ENCODE peak calls at places on chromosomes 6 and 20, in seven cellular contexts. B is mucosa of descending colon, O is PC-9, Y is brain microvascular endothelial cell, F is A673, S is HCT116, K is lower lobe of right lung. R is an unnamed sample.

GRCh38 chr20:47126709-47127108 is 229.8 kb downstream of the ZMYND8 start:
- DNase-seq in O (no peak), S (no peak), Y (peak; percentile 57), F (no peak), K (no peak), B (no peak), R (no peak)

GRCh38 chr6:24183584-24183983 is 57.6 kb downstream of the NRSN1 start:
- DNase-seq in B (no peak), O (no peak), S (no peak), F (no peak), K (no peak), Y (no peak), R (no peak)

GRCh38 chr6:57313711-57314471 is 3.5 kb upstream of the PRIM2 start:
- DNase-seq in S (peak; percentile 71), O (peak; percentile 41), B (peak; percentile 51), F (peak; percentile 79), Y (peak; percentile 94), K (no peak), R (peak; percentile 95)

GRCh38 chr20:57657537-57658446 is 37.6 kb upstream of the ZBP1 start:
- DNase-seq in Y (no peak), B (peak; percentile 70), K (peak; percentile 65), O (no peak), F (peak; percentile 11), S (no peak), R (no peak)

GRCh38 chr20:62141397-62142251 is 1.6 kb downstream of the PSMA7 start:
- DNase-seq in K (no peak), Y (no peak), B (peak; percentile 39), O (no peak), F (peak; percentile 38), S (no peak), R (no peak)

GRCh38 chr6:50966986-50967385 is 148.3 kb downstream of the TFAP2B start:
- DNase-seq in F (no peak), O (no peak), S (no peak), B (no peak), Y (no peak), K (no peak), R (no peak)

GRCh38 chr6:121055572-121056163 is 278.6 kb downstream of the TBC1D32 start:
- DNase-seq in F (peak; percentile 69), B (peak; percentile 10), Y (peak; percentile 38), S (peak; percentile 10), K (no peak), O (peak; percentile 8), R (no peak)

GRCh38 chr6:8829296-8829695 is 394.0 kb upstream of the SLC35B3 start:
- DNase-seq in S (no peak), B (no peak), O (no peak), K (no peak), F (peak; percentile 75), Y (no peak), R (no peak)

GRCh38 chr6:166509193-166509592 is 77.3 kb downstream of the RAMACL start:
- DNase-seq in K (no peak), O (no peak), Y (no peak), B (no peak), F (no peak), S (no peak), R (no peak)

GRCh38 chr6:14467591-14467990 is 350.0 kb downstream of the CD83 start:
- DNase-seq in K (no peak), B (no peak), O (no peak), S (no peak), F (no peak), Y (no peak), R (no peak)

GRCh38 chr20:36792422-36792821 is 18.9 kb upstream of the DSN1 start:
- DNase-seq in O (peak; percentile 85), F (peak; percentile 65), Y (peak; percentile 51), S (peak; percentile 57), K (no peak), B (peak; percentile 25), R (peak; percentile 76)

GRCh38 chr20:53971096-53971683 is 99.2 kb downstream of the BCAS1 start:
- DNase-seq in F (no peak), S (no peak), Y (no peak), B (no peak), K (no peak), O (no peak), R (no peak)

GRCh38 chr6:7680393-7681075 is 45.4 kb upstream of the BMP6 start:
- DNase-seq in K (no peak), O (no peak), B (no peak), F (no peak), Y (no peak), S (no peak), R (no peak)

GRCh38 chr20:23493172-23493772 is 2.4 kb downstream of the CST8 start:
- DNase-seq in B (no peak), S (no peak), K (no peak), O (no peak), Y (no peak), F (no peak), R (no peak)

GRCh38 chr20:50272413-50273120 is 81.9 kb downstream of the CEBPB start:
- DNase-seq in S (no peak), Y (no peak), O (no peak), F (no peak), K (no peak), B (no peak), R (no peak)

GRCh38 chr20:50271674-50272412 is 81.2 kb downstream of the CEBPB start:
- DNase-seq in F (no peak), B (no peak), Y (no peak), S (no peak), O (no peak), K (peak; percentile 85), R (no peak)

GRCh38 chr20:50276119-50277063 is 85.8 kb downstream of the CEBPB start:
- DNase-seq in B (no peak), F (no peak), O (no peak), Y (no peak), S (no peak), K (peak; percentile 78), R (no peak)

GRCh38 chr20:50274570-50275430 is 84.2 kb downstream of the CEBPB start:
- DNase-seq in K (peak; percentile 94), B (peak; percentile 40), F (no peak), S (no peak), O (no peak), Y (no peak), R (no peak)

GRCh38 chr20:50273601-50274491 is 83.2 kb downstream of the CEBPB start:
- DNase-seq in O (no peak), Y (no peak), K (no peak), F (no peak), B (no peak), S (no peak), R (no peak)
- TF ChIP-seq CTCF in O (no peak), Y (no peak), K (no peak), F (no peak), B (no peak), S (no peak), R (no peak)

DNA sequence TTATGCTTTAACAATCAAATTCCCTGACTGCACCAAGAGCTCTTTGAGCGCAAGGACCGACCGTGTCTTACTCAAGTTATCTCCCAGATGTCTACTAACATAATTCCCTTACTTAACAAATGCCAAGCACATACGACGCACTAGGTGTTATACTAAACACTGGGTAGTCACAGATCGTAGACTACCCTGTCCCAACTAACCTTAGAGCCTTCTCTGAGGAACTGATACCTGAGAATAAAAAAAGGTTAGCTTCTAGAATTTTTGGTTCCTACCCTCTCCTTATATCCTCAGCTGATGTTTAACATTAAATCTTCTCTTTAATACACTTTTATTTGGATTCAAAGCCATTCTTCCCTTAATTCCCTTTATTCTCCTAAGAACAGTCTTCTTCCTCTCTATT is 38.5 kb downstream of the EPB41L2 start:
- DNase-seq in S (no peak), B (no peak), F (no peak), Y (no peak), K (no peak), O (no peak), R (no peak)
- H3K4me3 ChIP-seq in S (no peak overlapping the region), B (no peak overlapping the region), F (no peak overlapping the region), Y (no peak overlapping the region), K (no peak overlapping the region), O (no peak overlapping the region), R (no peak overlapping the region)

DNA sequence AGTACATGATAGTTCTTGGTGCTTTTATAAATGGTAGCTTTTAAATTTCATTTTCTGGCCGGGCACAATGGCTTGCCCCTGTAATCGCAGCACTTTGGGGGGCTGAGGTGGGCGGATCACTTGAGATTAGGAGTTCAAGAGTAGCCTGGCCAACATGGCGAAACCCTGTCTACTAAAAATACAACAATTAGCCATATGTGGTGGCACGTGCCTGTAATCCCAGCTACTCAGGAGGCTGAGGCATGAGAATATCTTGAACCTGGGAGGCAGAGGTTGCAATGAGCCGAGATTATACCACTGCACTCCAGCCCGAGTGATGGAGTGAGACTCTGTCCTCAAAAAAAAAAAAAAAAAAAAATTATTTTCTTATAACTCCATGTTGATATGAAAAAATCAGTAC is 36.0 kb downstream of the LRRN4 start:
- DNase-seq in F (no peak), O (no peak), B (no peak), S (no peak), K (no peak), Y (no peak), R (no peak)
- H3K36me3 ChIP-seq in F (peaks cover 30% of the 10 kb centered on the region), O (peaks cover 22% of the 10 kb centered on the region), B (no peaks in the 10 kb centered on the region), S (peaks cover 18% of the 10 kb centered on the region), K (peaks cover 54% of the 10 kb centered on the region), Y (peaks cover 17% of the 10 kb centered on the region), R (no peaks in the 10 kb centered on the region)

DNA sequence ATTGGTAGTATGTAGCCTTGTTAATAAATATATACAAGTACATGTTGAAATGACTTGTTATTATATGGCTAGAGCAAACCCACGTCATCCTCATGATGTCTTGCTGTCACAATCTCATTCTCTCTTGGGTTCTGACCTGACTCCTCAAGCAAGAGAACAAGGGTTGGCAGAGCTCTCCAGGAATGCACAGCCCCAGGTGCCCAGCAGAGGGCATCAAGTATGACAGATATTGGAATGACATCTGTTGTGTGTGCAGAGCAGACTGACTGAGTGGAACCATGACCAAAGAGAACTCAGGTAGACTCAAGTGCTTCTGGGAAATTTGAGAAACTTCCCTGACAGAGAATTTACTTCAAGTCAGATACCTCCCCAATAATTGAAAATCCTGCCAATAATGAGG is 90.6 kb downstream of the PAX1 start:
- DNase-seq in Y (no peak), B (no peak), K (no peak), F (peak; percentile 7), O (no peak), S (no peak), R (no peak)
- TF ChIP-seq CTCF in Y (no peak), B (no peak), K (no peak), F (peak; percentile 32), O (no peak), S (peak; percentile 31), R (no peak)

DNA sequence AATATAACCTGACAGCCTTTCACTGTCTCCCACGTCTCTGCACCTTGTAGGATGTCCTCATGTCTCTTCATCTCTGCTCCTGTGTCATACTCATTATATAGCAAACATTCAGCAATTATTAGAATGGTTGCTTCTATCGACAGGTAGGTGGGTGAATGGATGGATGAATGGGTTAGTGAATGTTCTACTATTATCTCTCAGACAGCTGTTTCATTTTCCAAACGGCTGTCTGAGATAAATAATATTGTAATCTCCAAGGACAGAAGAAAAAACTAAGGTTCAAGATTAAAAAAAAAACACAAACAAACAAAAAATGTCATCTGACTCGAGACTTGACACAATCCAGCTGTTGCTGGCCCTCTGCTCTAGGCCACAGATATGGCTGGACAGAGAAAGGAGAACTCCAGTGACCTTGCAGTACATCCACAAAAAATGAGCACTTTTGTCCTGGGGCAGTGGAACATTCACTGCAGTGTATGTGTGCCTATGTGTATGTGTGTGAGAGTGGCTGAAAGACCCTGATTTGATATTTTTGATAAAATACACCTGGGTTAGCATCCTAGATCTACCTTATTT is 2.1 kb downstream of the HNF4A start:
- DNase-seq in B (no peak), Y (no peak), K (no peak), O (no peak), F (no peak), S (no peak), R (no peak)
- H3K4me3 ChIP-seq in B (no peak overlapping the region), Y (no peak overlapping the region), K (no peak overlapping the region), O (no peak overlapping the region), F (no peak overlapping the region), S (no peak overlapping the region), R (no peak overlapping the region)